ENCODE peak calls at places on chromosome 4, in ten cellular contexts. One of them, this sample, is unnamed.

GRCh38 chr4:47750771-47751170 is 87.1 kb downstream of the CORIN start:
- DNase-seq in brain microvascular endothelial cell: no peak
- DNase-seq in neural progenitor cell: no peak
- DNase-seq in astrocyte of the spinal cord: no peak
- DNase-seq in hepatocyte: no peak
- DNase-seq in fibroblast of mammary gland: no peak
- DNase-seq in AG04450: no peak
- DNase-seq in stomach: no peak
- DNase-seq in ascending aorta: no peak
- DNase-seq in heart left ventricle: no peak
- DNase-seq in this sample: no peak

GRCh38 chr4:11748169-11748872 is 319.6 kb upstream of the HS3ST1 start:
- DNase-seq in brain microvascular endothelial cell: peak
- DNase-seq in neural progenitor cell: no peak
- DNase-seq in astrocyte of the spinal cord: peak
- DNase-seq in hepatocyte: peak
- DNase-seq in fibroblast of mammary gland: peak
- DNase-seq in AG04450: peak
- DNase-seq in stomach: no peak
- DNase-seq in ascending aorta: no peak
- DNase-seq in heart left ventricle: no peak
- DNase-seq in this sample: peak

GRCh38 chr4:18014269-18014668 is 7.3 kb downstream of the LCORL start:
- DNase-seq in brain microvascular endothelial cell: no peak
- DNase-seq in neural progenitor cell: no peak
- DNase-seq in astrocyte of the spinal cord: no peak
- DNase-seq in hepatocyte: no peak
- DNase-seq in fibroblast of mammary gland: no peak
- DNase-seq in AG04450: no peak
- DNase-seq in stomach: no peak
- DNase-seq in ascending aorta: no peak
- DNase-seq in heart left ventricle: no peak
- DNase-seq in this sample: no peak

GRCh38 chr4:16140520-16141249 is 56.9 kb upstream of the PROM1 start:
- DNase-seq in brain microvascular endothelial cell: peak
- DNase-seq in neural progenitor cell: no peak
- DNase-seq in astrocyte of the spinal cord: peak
- DNase-seq in hepatocyte: peak
- DNase-seq in fibroblast of mammary gland: peak
- DNase-seq in AG04450: peak
- DNase-seq in stomach: peak
- DNase-seq in ascending aorta: peak
- DNase-seq in heart left ventricle: no peak
- DNase-seq in this sample: peak

GRCh38 chr4:21226637-21227538 is 526.6 kb downstream of the PACRGL start:
- DNase-seq in brain microvascular endothelial cell: no peak
- DNase-seq in neural progenitor cell: peak
- DNase-seq in astrocyte of the spinal cord: no peak
- DNase-seq in hepatocyte: no peak
- DNase-seq in fibroblast of mammary gland: no peak
- DNase-seq in AG04450: no peak
- DNase-seq in stomach: peak
- DNase-seq in ascending aorta: no peak
- DNase-seq in heart left ventricle: no peak
- DNase-seq in this sample: no peak

GRCh38 chr4:52843958-52844357 is 18.2 kb upstream of the RASL11B start:
- DNase-seq in brain microvascular endothelial cell: no peak
- DNase-seq in neural progenitor cell: no peak
- DNase-seq in astrocyte of the spinal cord: no peak
- DNase-seq in hepatocyte: no peak
- DNase-seq in fibroblast of mammary gland: no peak
- DNase-seq in AG04450: no peak
- DNase-seq in stomach: no peak
- DNase-seq in ascending aorta: no peak
- DNase-seq in heart left ventricle: no peak
- DNase-seq in this sample: no peak

GRCh38 chr4:186169942-186170802 is 21.2 kb upstream of the CYP4V2 start:
- DNase-seq in brain microvascular endothelial cell: no peak
- DNase-seq in neural progenitor cell: no peak
- DNase-seq in astrocyte of the spinal cord: no peak
- DNase-seq in hepatocyte: peak
- DNase-seq in fibroblast of mammary gland: no peak
- DNase-seq in AG04450: no peak
- DNase-seq in stomach: no peak
- DNase-seq in ascending aorta: no peak
- DNase-seq in heart left ventricle: no peak
- DNase-seq in this sample: no peak

GRCh38 chr4:181525641-181526040 is 717.6 kb upstream of the TENM3 start:
- DNase-seq in brain microvascular endothelial cell: no peak
- DNase-seq in neural progenitor cell: peak
- DNase-seq in astrocyte of the spinal cord: no peak
- DNase-seq in hepatocyte: no peak
- DNase-seq in fibroblast of mammary gland: no peak
- DNase-seq in AG04450: no peak
- DNase-seq in stomach: no peak
- DNase-seq in ascending aorta: no peak
- DNase-seq in heart left ventricle: no peak
- DNase-seq in this sample: no peak

GRCh38 chr4:101954975-101955678 is 164.6 kb downstream of the BANK1 start:
- DNase-seq in brain microvascular endothelial cell: no peak
- DNase-seq in neural progenitor cell: no peak
- DNase-seq in astrocyte of the spinal cord: no peak
- DNase-seq in hepatocyte: no peak
- DNase-seq in fibroblast of mammary gland: no peak
- DNase-seq in AG04450: no peak
- DNase-seq in stomach: no peak
- DNase-seq in ascending aorta: no peak
- DNase-seq in heart left ventricle: no peak
- DNase-seq in this sample: no peak

DNA sequence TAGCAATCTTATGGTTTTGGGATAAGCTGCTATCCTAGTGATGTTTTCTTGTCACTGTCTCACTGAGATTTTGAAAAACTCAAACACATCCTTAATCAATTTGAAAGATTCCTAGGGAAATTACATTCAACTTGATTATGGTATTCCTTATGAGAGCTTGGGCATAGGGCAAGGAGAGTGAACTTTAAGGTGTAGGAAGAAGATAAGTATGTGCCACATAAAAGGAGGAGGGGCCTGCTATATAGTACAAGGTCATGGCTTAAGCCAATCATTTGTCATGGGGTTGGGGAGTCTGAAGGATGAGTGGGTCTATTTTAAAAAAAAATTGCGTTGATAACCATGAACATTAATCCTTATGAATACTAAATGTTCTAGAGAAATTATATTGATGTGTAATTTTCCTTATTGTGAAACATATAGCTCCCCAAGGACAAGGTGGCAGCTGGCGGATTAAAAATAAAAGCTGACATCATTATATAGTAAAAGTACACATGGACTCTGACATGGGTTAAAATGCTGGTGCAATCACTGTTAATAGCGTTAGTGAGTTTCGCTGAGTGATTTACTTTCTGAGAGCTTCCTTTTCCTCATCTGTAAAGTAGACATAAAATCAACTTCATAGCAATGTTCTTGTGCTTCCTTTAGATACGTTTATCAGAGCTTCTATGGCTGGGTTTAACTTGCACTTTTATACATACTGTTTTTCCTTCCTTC is 17.4 kb downstream of the GALNT7 start:
- DNase-seq in brain microvascular endothelial cell: no peak
- DNase-seq in neural progenitor cell: no peak
- DNase-seq in astrocyte of the spinal cord: no peak
- DNase-seq in hepatocyte: peak
- DNase-seq in fibroblast of mammary gland: peak
- DNase-seq in AG04450: no peak
- DNase-seq in stomach: no peak
- DNase-seq in ascending aorta: no peak
- DNase-seq in heart left ventricle: no peak
- DNase-seq in this sample: no peak
- H3K4me3 ChIP-seq in brain microvascular endothelial cell: no peak
- H3K4me3 ChIP-seq in neural progenitor cell: no peak
- H3K4me3 ChIP-seq in astrocyte of the spinal cord: no peak
- H3K4me3 ChIP-seq in hepatocyte: no peak
- H3K4me3 ChIP-seq in fibroblast of mammary gland: no peak
- H3K4me3 ChIP-seq in AG04450: no peak
- H3K4me3 ChIP-seq in stomach: no peak
- H3K4me3 ChIP-seq in ascending aorta: no peak
- H3K4me3 ChIP-seq in heart left ventricle: no peak
- H3K4me3 ChIP-seq in this sample: no peak

DNA sequence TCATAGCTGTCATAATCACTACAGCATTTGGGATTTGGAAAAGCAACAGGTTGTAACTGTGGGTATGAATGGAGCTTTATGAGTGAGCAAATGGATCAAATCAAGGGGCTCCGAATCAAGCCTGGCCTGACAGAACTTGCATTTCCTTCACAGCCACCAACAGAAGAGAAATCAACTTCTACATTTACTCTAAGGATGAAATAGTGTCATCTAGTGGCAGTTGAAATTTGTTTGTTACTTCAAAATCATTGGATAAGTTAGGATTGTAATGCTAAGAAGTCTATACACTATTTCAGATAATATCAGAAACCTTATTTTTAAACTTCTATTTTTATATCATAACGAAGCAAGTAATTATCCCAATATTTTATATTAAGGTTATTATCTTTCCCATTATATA is 10.7 kb upstream of the WDR17 start:
- DNase-seq in brain microvascular endothelial cell: no peak
- DNase-seq in neural progenitor cell: no peak
- DNase-seq in astrocyte of the spinal cord: no peak
- DNase-seq in hepatocyte: no peak
- DNase-seq in fibroblast of mammary gland: peak
- DNase-seq in AG04450: no peak
- DNase-seq in stomach: no peak
- DNase-seq in ascending aorta: no peak
- DNase-seq in heart left ventricle: no peak
- DNase-seq in this sample: no peak
- TF ChIP-seq CTCF in brain microvascular endothelial cell: peak
- TF ChIP-seq CTCF in neural progenitor cell: peak
- TF ChIP-seq CTCF in astrocyte of the spinal cord: peak
- TF ChIP-seq CTCF in hepatocyte: peak
- TF ChIP-seq CTCF in fibroblast of mammary gland: peak
- TF ChIP-seq CTCF in AG04450: no peak
- TF ChIP-seq CTCF in stomach: no peak
- TF ChIP-seq CTCF in ascending aorta: no peak
- TF ChIP-seq CTCF in heart left ventricle: no peak
- TF ChIP-seq CTCF in this sample: no peak

GRCh38 chr4:1797298-1797860 is 4.3 kb downstream of the FGFR3 start:
- DNase-seq in brain microvascular endothelial cell: no peak
- DNase-seq in neural progenitor cell: no peak
- DNase-seq in astrocyte of the spinal cord: no peak
- DNase-seq in hepatocyte: no peak
- DNase-seq in fibroblast of mammary gland: no peak
- DNase-seq in AG04450: no peak
- DNase-seq in stomach: no peak
- DNase-seq in ascending aorta: no peak
- DNase-seq in heart left ventricle: no peak
- DNase-seq in this sample: no peak
- H3K4me3 ChIP-seq in brain microvascular endothelial cell: no peak
- H3K4me3 ChIP-seq in neural progenitor cell: no peak
- H3K4me3 ChIP-seq in astrocyte of the spinal cord: no peak
- H3K4me3 ChIP-seq in hepatocyte: no peak
- H3K4me3 ChIP-seq in fibroblast of mammary gland: no peak
- H3K4me3 ChIP-seq in AG04450: no peak
- H3K4me3 ChIP-seq in stomach: no peak
- H3K4me3 ChIP-seq in ascending aorta: no peak
- H3K4me3 ChIP-seq in heart left ventricle: no peak
- H3K4me3 ChIP-seq in this sample: no peak

GRCh38 chr4:8231551-8232049 is 32.5 kb downstream of the SH3TC1 start:
- DNase-seq in brain microvascular endothelial cell: no peak
- DNase-seq in neural progenitor cell: no peak
- DNase-seq in astrocyte of the spinal cord: no peak
- DNase-seq in hepatocyte: no peak
- DNase-seq in fibroblast of mammary gland: no peak
- DNase-seq in AG04450: no peak
- DNase-seq in stomach: no peak
- DNase-seq in ascending aorta: no peak
- DNase-seq in heart left ventricle: no peak
- DNase-seq in this sample: no peak
- TF ChIP-seq CTCF in brain microvascular endothelial cell: no peak
- TF ChIP-seq CTCF in neural progenitor cell: no peak
- TF ChIP-seq CTCF in astrocyte of the spinal cord: no peak
- TF ChIP-seq CTCF in hepatocyte: no peak
- TF ChIP-seq CTCF in fibroblast of mammary gland: no peak
- TF ChIP-seq CTCF in AG04450: no peak
- TF ChIP-seq CTCF in stomach: no peak
- TF ChIP-seq CTCF in ascending aorta: no peak
- TF ChIP-seq CTCF in heart left ventricle: no peak
- TF ChIP-seq CTCF in this sample: no peak

GRCh38 chr4:139241086-139241783 is 38.8 kb downstream of the MGARP start:
- DNase-seq in brain microvascular endothelial cell: no peak
- DNase-seq in neural progenitor cell: peak
- DNase-seq in astrocyte of the spinal cord: no peak
- DNase-seq in hepatocyte: no peak
- DNase-seq in fibroblast of mammary gland: no peak
- DNase-seq in AG04450: no peak
- DNase-seq in stomach: no peak
- DNase-seq in ascending aorta: no peak
- DNase-seq in heart left ventricle: no peak
- DNase-seq in this sample: no peak

GRCh38 chr4:139243448-139244365 is 36.3 kb downstream of the MGARP start:
- DNase-seq in brain microvascular endothelial cell: peak
- DNase-seq in neural progenitor cell: no peak
- DNase-seq in astrocyte of the spinal cord: peak
- DNase-seq in hepatocyte: peak
- DNase-seq in fibroblast of mammary gland: peak
- DNase-seq in AG04450: peak
- DNase-seq in stomach: no peak
- DNase-seq in ascending aorta: peak
- DNase-seq in heart left ventricle: no peak
- DNase-seq in this sample: peak

GRCh38 chr4:139242511-139243051 is 37.4 kb downstream of the MGARP start:
- DNase-seq in brain microvascular endothelial cell: peak
- DNase-seq in neural progenitor cell: no peak
- DNase-seq in astrocyte of the spinal cord: peak
- DNase-seq in hepatocyte: no peak
- DNase-seq in fibroblast of mammary gland: peak
- DNase-seq in AG04450: no peak
- DNase-seq in stomach: no peak
- DNase-seq in ascending aorta: no peak
- DNase-seq in heart left ventricle: no peak
- DNase-seq in this sample: peak

GRCh38 chr4:139239127-139239772 is 40.8 kb downstream of the MGARP start:
- DNase-seq in brain microvascular endothelial cell: no peak
- DNase-seq in neural progenitor cell: no peak
- DNase-seq in astrocyte of the spinal cord: no peak
- DNase-seq in hepatocyte: no peak
- DNase-seq in fibroblast of mammary gland: no peak
- DNase-seq in AG04450: no peak
- DNase-seq in stomach: no peak
- DNase-seq in ascending aorta: no peak
- DNase-seq in heart left ventricle: no peak
- DNase-seq in this sample: no peak

DNA sequence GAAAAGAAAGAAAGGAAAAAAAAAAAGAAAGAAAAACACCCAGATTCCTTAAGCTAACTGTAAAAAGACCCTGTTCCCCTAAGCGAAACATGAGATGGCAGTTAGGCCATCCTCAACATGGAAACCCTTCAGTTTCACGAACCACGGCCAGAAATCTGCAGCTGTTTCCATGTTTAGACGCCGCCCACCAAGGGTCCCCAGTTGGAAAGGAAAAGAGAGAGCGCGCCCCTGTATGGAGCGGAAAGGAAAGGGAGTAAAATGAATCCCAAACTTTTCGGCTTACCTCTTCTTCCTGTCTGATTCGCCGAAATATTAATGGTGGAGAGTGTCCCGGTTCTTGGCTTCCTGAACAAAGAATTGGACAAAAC is 38.3 kb downstream of the MGARP start:
- DNase-seq in brain microvascular endothelial cell: no peak
- DNase-seq in neural progenitor cell: no peak
- DNase-seq in astrocyte of the spinal cord: no peak
- DNase-seq in hepatocyte: no peak
- DNase-seq in fibroblast of mammary gland: no peak
- DNase-seq in AG04450: no peak
- DNase-seq in stomach: no peak
- DNase-seq in ascending aorta: no peak
- DNase-seq in heart left ventricle: no peak
- DNase-seq in this sample: no peak
- H3K4me3 ChIP-seq in brain microvascular endothelial cell: no peak
- H3K4me3 ChIP-seq in neural progenitor cell: no peak
- H3K4me3 ChIP-seq in astrocyte of the spinal cord: no peak
- H3K4me3 ChIP-seq in hepatocyte: no peak
- H3K4me3 ChIP-seq in fibroblast of mammary gland: no peak
- H3K4me3 ChIP-seq in AG04450: no peak
- H3K4me3 ChIP-seq in stomach: no peak
- H3K4me3 ChIP-seq in ascending aorta: no peak
- H3K4me3 ChIP-seq in heart left ventricle: no peak
- H3K4me3 ChIP-seq in this sample: no peak

This sample was measured in foreskin fibroblast.